ENCODE peak calls at places on chromosomes 4 and X, in four cellular contexts. K is K562, M is GM12891, R is GM12878. X is an unnamed sample.
A peak's percentile ranks its signal among the peaks of the same experiment; 100 is the strongest.

GRCh38 chrX:151710457-151710856 is 5.4 kb upstream of the FATE1 start:
- DNase-seq in K (no peak), R (no peak), M (no peak), X (no peak)

GRCh38 chrX:28979876-28980275 is 392.6 kb downstream of the IL1RAPL1 start:
- DNase-seq in R (no peak), K (no peak), M (no peak), X (no peak)

GRCh38 chr4:10054571-10055041 is 33.3 kb upstream of the SLC2A9 start:
- DNase-seq in K (no peak), M (no peak), R (no peak), X (no peak)

GRCh38 chr4:185134176-185134869 is 8.7 kb upstream of the SLC25A4 start:
- DNase-seq in K (peak; percentile 67), R (no peak), M (no peak), X (peak; percentile 18)

GRCh38 chr4:128665514-128665913 is 144.0 kb upstream of the JADE1 start:
- DNase-seq in R (no peak), M (no peak), K (no peak), X (no peak)

GRCh38 chrX:110125435-110125834 is 122.5 kb downstream of the TMEM164 start:
- DNase-seq in R (no peak), K (peak; percentile 20), M (no peak), X (no peak)

GRCh38 chr4:110484767-110485166 is 8.8 kb downstream of the ENPEP start:
- DNase-seq in R (no peak), M (no peak), K (no peak), X (peak; percentile 51)

GRCh38 chr4:170008376-170008775 is 17.8 kb downstream of the MFAP3L start:
- DNase-seq in R (no peak), K (no peak), M (no peak), X (peak; percentile 4)

GRCh38 chrX:104310084-104310483 is 55.4 kb upstream of the ESX1 start:
- DNase-seq in M (no peak), K (peak; percentile 1), R (no peak), X (no peak)

GRCh38 chr4:113869743-113870375 is 108.3 kb upstream of the CAMK2D start:
- DNase-seq in M (no peak), R (peak; percentile 54), K (no peak), X (no peak)

GRCh38 chrX:87805829-87806490 is 288.4 kb downstream of the KLHL4 start:
- DNase-seq in R (no peak), K (no peak), M (no peak), X (no peak)

GRCh38 chr4:106329027-106329618 is 12.8 kb downstream of the AIMP1 start:
- DNase-seq in K (peak; percentile 31), M (no peak), R (no peak), X (peak; percentile 23)

GRCh38 chr4:123784626-123785025 is 388.0 kb downstream of the SPRY1 start:
- DNase-seq in M (no peak), R (no peak), K (no peak), X (no peak)

GRCh38 chr4:114384629-114385028 is 214.0 kb upstream of the UGT8 start:
- DNase-seq in R (no peak), K (peak; percentile 25), M (no peak), X (no peak)

GRCh38 chr4:21117771-21118170 is 417.5 kb downstream of the PACRGL start:
- DNase-seq in M (no peak), K (no peak), R (no peak), X (no peak)

GRCh38 chr4:186740822-186741221 is 17.2 kb upstream of the FAT1 start:
- DNase-seq in K (no peak), M (no peak), R (no peak), X (no peak)

GRCh38 chr4:162104459-162105124 is 59.2 kb downstream of the FSTL5 start:
- DNase-seq in K (no peak), R (no peak), M (no peak), X (no peak)

GRCh38 chr4:80423553-80424224 is 88.2 kb downstream of the CFAP299 start:
- DNase-seq in R (no peak), M (no peak), K (peak; percentile 20), X (no peak)

GRCh38 chrX:150781711-150782110 is 88.5 kb downstream of the MTMR1 start:
- DNase-seq in M (no peak), K (no peak), R (no peak), X (no peak)

GRCh38 chr4:94621491-94622080 is 136.2 kb upstream of the BMPR1B start:
- DNase-seq in K (peak; percentile 53), M (peak; percentile 22), R (no peak), X (peak; percentile 10)

GRCh38 chr4:158015241-158015640 is 157.6 kb downstream of the GASK1B start:
- DNase-seq in K (no peak), R (no peak), M (no peak), X (no peak)

GRCh38 chrX:129959493-129959832 is 23.0 kb upstream of the BCORL1 start:
- DNase-seq in K (peak; percentile 74), R (no peak), M (no peak), X (no peak)

GRCh38 chrX:68060506-68061205 is 372.6 kb downstream of the OPHN1 start:
- DNase-seq in R (no peak), K (no peak), M (no peak), X (peak; percentile 44)

GRCh38 chr4:182925298-182925738 is 8.1 kb upstream of the DCTD start:
- DNase-seq in K (peak; percentile 90), R (peak; percentile 47), M (no peak), X (peak; percentile 82)

GRCh38 chr4:37682701-37683401 is 3.3 kb downstream of the RELL1 start:
- DNase-seq in M (no peak), K (no peak), R (peak; percentile 87), X (no peak)

GRCh38 chrX:7216981-7217587 is 69.1 kb upstream of the PUDP start:
- DNase-seq in K (no peak), M (no peak), R (no peak), X (no peak)

GRCh38 chr4:110550260-110550659 is 72.6 kb downstream of the PITX2 start:
- DNase-seq in R (no peak), K (no peak), M (no peak), X (no peak)

GRCh38 chr4:113398441-113399143 is 349.1 kb downstream of the ANK2 start:
- DNase-seq in R (no peak), K (no peak), M (no peak), X (no peak)

GRCh38 chr4:153467154-153467896 is 1.2 kb downstream of the TMEM131L start:
- DNase-seq in K (peak; percentile 85), R (peak; percentile 88), M (peak; percentile 68), X (peak; percentile 47)

GRCh38 chr4:80577991-80578390 is 242.5 kb downstream of the CFAP299 start:
- DNase-seq in K (no peak), M (no peak), R (no peak), X (no peak)

GRCh38 chr4:13348216-13348615 is 135.9 kb downstream of the RAB28 start:
- DNase-seq in K (no peak), M (no peak), R (no peak), X (no peak)

GRCh38 chr4:13349096-13349495 is 135.0 kb downstream of the RAB28 start:
- DNase-seq in M (no peak), R (no peak), K (no peak), X (no peak)

GRCh38 chr4:13344216-13344615 is 139.9 kb downstream of the RAB28 start:
- DNase-seq in M (no peak), R (no peak), K (peak; percentile 12), X (no peak)

DNA sequence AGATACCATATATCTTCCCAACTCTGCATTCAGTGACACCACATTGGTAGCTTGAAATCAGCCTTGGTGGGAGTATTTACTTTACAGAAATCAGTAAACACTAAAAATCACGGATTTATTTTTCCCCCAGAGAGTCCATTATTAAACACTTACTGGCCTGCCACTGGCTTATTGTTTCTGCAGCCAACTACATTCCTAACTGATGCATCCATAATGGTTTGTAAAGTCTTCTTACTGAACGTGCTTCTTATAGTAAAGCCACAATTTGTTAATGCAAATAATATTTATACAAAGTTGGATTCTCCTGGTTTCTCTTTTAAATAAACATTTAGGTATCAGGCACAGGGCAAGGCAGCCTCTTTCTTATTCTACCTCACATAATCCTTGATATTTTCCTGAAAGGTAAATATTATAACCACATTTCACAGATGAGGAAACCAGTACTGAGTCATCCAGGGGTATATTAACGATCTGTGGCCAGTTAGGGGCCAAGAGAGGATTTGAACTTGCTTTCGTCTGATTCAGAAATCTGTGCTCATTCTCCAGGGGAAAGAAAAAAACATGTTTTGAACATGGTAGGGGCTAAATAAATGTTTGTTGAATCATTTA is 136.5 kb downstream of the RAB28 start:
- DNase-seq in M (no peak), R (no peak), K (no peak), X (no peak)
- TF ChIP-seq SPI1 in M (no peak), R (no peak), K (no peak), X (no peak)

GRCh38 chr4:140600408-140600807 is 31.6 kb upstream of the UCP1 start:
- DNase-seq in K (no peak), R (no peak), M (no peak), X (no peak)

DNA sequence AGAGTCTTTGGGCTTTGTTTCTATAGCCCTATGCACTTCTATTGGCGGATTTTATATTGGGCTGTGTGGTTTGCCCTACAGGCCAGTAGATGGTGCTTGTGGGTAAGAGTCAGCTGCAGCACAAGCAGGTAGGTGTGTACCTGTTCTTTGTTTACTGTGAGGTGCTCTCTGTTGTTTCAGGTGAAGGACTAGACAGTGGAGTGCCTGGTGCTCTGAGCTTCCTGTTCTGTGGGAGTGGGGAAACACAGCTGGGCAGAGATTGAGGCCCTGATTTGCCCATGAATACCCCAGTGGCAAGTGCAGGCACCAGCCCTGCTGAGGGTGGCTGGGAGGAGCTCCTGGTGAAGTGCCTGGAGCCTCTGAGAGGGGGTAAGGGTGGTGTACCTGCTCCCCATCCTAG is 26.3 kb upstream of the UCP1 start:
- DNase-seq in K (peak; percentile 2), M (peak; percentile 35), R (no peak), X (no peak)
- TF ChIP-seq SPI1 in K (no peak), M (no peak), R (no peak), X (no peak)

GRCh38 chr4:86521373-86521969 is 72.6 kb upstream of the PTPN13 start:
- DNase-seq in R (no peak), K (no peak), M (no peak), X (no peak)
- TF ChIP-seq SPI1 in R (peak; percentile 23), K (no peak), M (no peak), X (no peak)

GRCh38 chrX:13293700-13294099 is 26.2 kb downstream of the ATXN3L start:
- DNase-seq in R (no peak), K (peak; percentile 14), M (no peak), X (no peak)
- TF ChIP-seq SPI1 in R (no peak), K (no peak), M (no peak), X (no peak)

DNA sequence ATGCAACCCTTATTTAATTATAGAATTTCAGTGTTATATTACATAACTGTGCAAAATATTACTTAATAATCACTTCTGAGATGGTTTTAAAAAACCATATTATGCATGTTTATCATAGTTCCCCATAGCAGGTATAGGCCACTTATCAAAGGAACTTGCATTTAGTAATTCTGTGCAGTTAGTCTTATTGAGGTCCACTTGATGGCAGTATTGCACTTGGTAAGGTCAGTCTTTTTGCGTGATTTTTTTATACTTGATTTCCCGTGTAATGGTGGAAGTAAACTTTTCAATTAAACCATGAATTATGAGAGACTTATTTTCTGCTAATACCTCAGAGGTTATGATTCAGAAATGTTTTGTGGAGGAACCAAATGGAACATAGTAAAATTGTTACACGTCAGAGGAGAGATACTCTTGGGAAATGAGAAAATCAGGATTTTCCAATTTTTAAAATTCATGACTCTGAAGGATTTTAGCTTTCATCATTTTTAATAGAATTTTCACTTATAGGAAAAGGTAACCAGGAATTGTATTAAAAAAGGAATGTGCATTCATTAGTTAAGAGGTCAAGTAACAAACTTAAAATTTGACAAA is 230.0 kb downstream of the CCSER1 start:
- DNase-seq in M (no peak), K (peak; percentile 28), R (no peak), X (peak; percentile 12)
- TF ChIP-seq SPI1 in M (no peak), K (no peak), R (no peak), X (no peak)

GRCh38 chr4:175932116-175932515 is 120.1 kb upstream of the GPM6A start:
- DNase-seq in M (no peak), R (no peak), K (no peak), X (no peak)
- TF ChIP-seq SPI1 in M (no peak), R (no peak), K (no peak), X (no peak)